ENCODE peak calls at places on chromosomes 7 and 10, in ten cellular contexts. X is nephron progenitor cell; N is ACHN; H is astrocyte of the hippocampus; Z is MV-4-11; C is OCI-LY7; E is activated CD4-positive, alpha-beta T cell treated with anti-CD3 and anti-CD28 coated beads, Interleukin-2, amount 50 U/mL, for 24 hours; M is activated naive CD4-positive, alpha-beta T cell; A is fibroblast of the conjunctiva; Q is GM12865. J is an unnamed sample.

GRCh38 chr10:73053275-73053674 is 43.4 kb downstream of the P4HA1 start:
- DNase-seq in C (no peak), A (no peak), H (no peak), E (no peak), M (no peak), N (no peak), Q (no peak), Z (no peak), X (no peak), J (no peak)

GRCh38 chr7:34277016-34277800 is 371.9 kb downstream of the BMPER start:
- DNase-seq in Z (peak), H (no peak), C (no peak), M (no peak), Q (peak), X (no peak), E (no peak), A (no peak), N (no peak), J (no peak)

GRCh38 chr10:23270531-23270930 is 74.1 kb downstream of the C10orf67 start:
- DNase-seq in Q (no peak), X (no peak), H (no peak), M (no peak), N (no peak), E (no peak), A (no peak), C (no peak), Z (no peak), J (no peak)

GRCh38 chr10:24723386-24723787 is 300 bp downstream of the ARHGAP21 start:
- DNase-seq in Z (no peak), E (no peak), X (peak), H (no peak), M (no peak), N (peak), Q (peak), C (peak), A (no peak), J (peak)

GRCh38 chr10:133454204-133454893 is 604 bp downstream of the SCART1 start:
- DNase-seq in Q (no peak), N (no peak), A (no peak), Z (no peak), H (no peak), X (no peak), E (no peak), C (no peak), M (no peak), J (no peak)

GRCh38 chr10:78277734-78278404 is 244.2 kb downstream of the RPS24 start:
- DNase-seq in N (no peak), C (no peak), M (no peak), H (peak), A (peak), Q (no peak), E (no peak), Z (peak), X (no peak), J (peak)

GRCh38 chr10:71747808-71748523 is 25.4 kb downstream of the VSIR start:
- DNase-seq in Z (peak), C (peak), E (no peak), Q (peak), X (no peak), H (no peak), N (no peak), M (no peak), A (no peak), J (no peak)

GRCh38 chr10:24360286-24361127 is 151.6 kb downstream of the KIAA1217 start:
- DNase-seq in C (peak), E (no peak), X (peak), H (peak), Q (peak), Z (peak), A (peak), M (no peak), N (peak), J (peak)

GRCh38 chr10:17113889-17114288 is 15.7 kb downstream of the CUBN start:
- DNase-seq in Q (no peak), A (no peak), X (no peak), M (no peak), C (no peak), H (peak), N (no peak), E (no peak), Z (no peak), J (peak)

GRCh38 chr7:45689011-45689796 is 115.0 kb downstream of the ADCY1 start:
- DNase-seq in E (no peak), M (no peak), N (peak), Q (peak), A (no peak), H (peak), Z (peak), X (no peak), C (no peak), J (no peak)

GRCh38 chr7:140453273-140453672 is 26.0 kb downstream of the MKRN1 start:
- DNase-seq in E (no peak), X (no peak), M (no peak), Q (no peak), A (no peak), H (no peak), N (no peak), Z (no peak), C (no peak), J (no peak)

GRCh38 chr7:16811555-16811954 is 6.8 kb upstream of the AGR2 start:
- DNase-seq in H (peak), A (no peak), Q (no peak), E (no peak), M (no peak), N (no peak), C (no peak), X (no peak), Z (peak), J (no peak)

GRCh38 chr10:68110027-68110426 is 739 bp downstream of the MYPN start:
- DNase-seq in N (no peak), M (no peak), Z (no peak), X (no peak), E (no peak), H (no peak), C (no peak), Q (no peak), A (no peak), J (no peak)

GRCh38 chr7:102220929-102221850 is 65.5 kb upstream of the SH2B2 start:
- DNase-seq in C (no peak), E (no peak), A (no peak), H (peak), M (no peak), N (no peak), Q (no peak), X (no peak), Z (no peak), J (no peak)

GRCh38 chr10:11424456-11425287 is 186.8 kb downstream of the USP6NL start:
- DNase-seq in X (peak), Q (peak), C (peak), N (peak), M (no peak), Z (peak), A (peak), H (peak), E (no peak), J (peak)

GRCh38 chr7:30091431-30092386 is 43.1 kb upstream of the MTURN start:
- DNase-seq in Z (no peak), A (peak), H (peak), N (peak), C (no peak), X (no peak), E (no peak), Q (no peak), M (no peak), J (no peak)

GRCh38 chr10:88598060-88598459 is 11.5 kb downstream of the LIPJ start:
- DNase-seq in E (no peak), A (no peak), Z (peak), H (no peak), N (no peak), Q (peak), M (no peak), X (no peak), C (no peak), J (no peak)

GRCh38 chr7:73968511-73968910 is 59.5 kb upstream of the ELN start:
- DNase-seq in A (no peak), X (no peak), C (no peak), E (no peak), M (no peak), Z (peak), Q (no peak), H (no peak), N (no peak), J (no peak)

GRCh38 chr7:100065452-100066186 is 15.9 kb downstream of the ZNF3 start:
- DNase-seq in H (peak), A (peak), N (no peak), M (no peak), Z (peak), E (no peak), X (no peak), C (no peak), Q (no peak), J (peak)

GRCh38 chr7:81956520-81956919 is 186.7 kb upstream of the HGF start:
- DNase-seq in C (peak), E (no peak), M (no peak), N (peak), Z (peak), X (no peak), Q (peak), A (peak), H (peak), J (peak)

GRCh38 chr7:116569737-116570136 is 44.9 kb downstream of the CAV1 start:
- DNase-seq in N (peak), X (no peak), M (no peak), C (no peak), H (no peak), A (no peak), Q (no peak), E (no peak), Z (no peak), J (no peak)

GRCh38 chr10:71773221-71773971 is at the start of gene VSIR:
- DNase-seq in Q (peak), C (peak), X (peak), A (peak), H (peak), E (peak), N (peak), M (peak), Z (peak), J (peak)

GRCh38 chr10:59167512-59167911 is 8.9 kb upstream of the PHYHIPL start:
- DNase-seq in Z (no peak), A (no peak), C (no peak), N (no peak), X (no peak), E (no peak), H (no peak), Q (no peak), M (no peak), J (no peak)

GRCh38 chr7:50662996-50663395 is 97.8 kb upstream of the DDC start:
- DNase-seq in M (no peak), N (no peak), H (no peak), C (no peak), X (no peak), Q (no peak), A (no peak), E (no peak), Z (no peak), J (no peak)

GRCh38 chr10:124614003-124614659 is 130.0 kb downstream of the FAM53B start:
- DNase-seq in N (no peak), Z (no peak), A (no peak), X (no peak), Q (peak), M (no peak), H (no peak), C (no peak), E (no peak), J (no peak)

GRCh38 chr7:16212032-16212431 is 209.3 kb downstream of the CRPPA start:
- DNase-seq in C (no peak), N (no peak), H (no peak), E (no peak), M (no peak), Z (no peak), A (no peak), X (no peak), Q (no peak), J (no peak)

J was measured in cardiac muscle cell.